ENCODE peak calls at places on chromosomes 16 and 17, in five cellular contexts. One of them, this sample, is unnamed.

GRCh38 chr17:78535285-78536197 is 41.7 kb downstream of the DNAH17 start:
- DNase-seq in H7: no peak
- DNase-seq in fibroblast of mammary gland: no peak
- DNase-seq in cardiac muscle cell: no peak
- DNase-seq in AG10803: no peak
- DNase-seq in this sample: peak

GRCh38 chr16:81630632-81631026 is 148.5 kb upstream of the PLCG2 start:
- DNase-seq in fibroblast of mammary gland: no peak
- DNase-seq in AG10803: no peak
- DNase-seq in H7: peak
- DNase-seq in cardiac muscle cell: no peak
- DNase-seq in this sample: no peak

GRCh38 chr16:87265261-87265660 is 51.9 kb downstream of the C16orf95 start:
- DNase-seq in cardiac muscle cell: no peak
- DNase-seq in H7: no peak
- DNase-seq in AG10803: no peak
- DNase-seq in fibroblast of mammary gland: no peak
- DNase-seq in this sample: no peak

GRCh38 chr17:60577147-60577925 is 22.7 kb upstream of the PPM1D start:
- DNase-seq in AG10803: peak
- DNase-seq in cardiac muscle cell: peak
- DNase-seq in H7: peak
- DNase-seq in fibroblast of mammary gland: peak
- DNase-seq in this sample: peak

GRCh38 chr16:88983771-88984687 is 7.0 kb upstream of the CBFA2T3 start:
- DNase-seq in AG10803: no peak
- DNase-seq in cardiac muscle cell: no peak
- DNase-seq in H7: no peak
- DNase-seq in fibroblast of mammary gland: no peak
- DNase-seq in this sample: no peak

GRCh38 chr17:4247361-4247980 is 16.3 kb downstream of the ANKFY1 start:
- DNase-seq in fibroblast of mammary gland: no peak
- DNase-seq in cardiac muscle cell: no peak
- DNase-seq in AG10803: no peak
- DNase-seq in H7: no peak
- DNase-seq in this sample: no peak

GRCh38 chr16:49748322-49748721 is 107.6 kb downstream of the ZNF423 start:
- DNase-seq in AG10803: no peak
- DNase-seq in cardiac muscle cell: peak
- DNase-seq in fibroblast of mammary gland: peak
- DNase-seq in H7: no peak
- DNase-seq in this sample: peak

GRCh38 chr17:8324132-8324531 is 14.1 kb downstream of the ARHGEF15 start:
- DNase-seq in AG10803: no peak
- DNase-seq in fibroblast of mammary gland: no peak
- DNase-seq in cardiac muscle cell: no peak
- DNase-seq in H7: peak
- DNase-seq in this sample: no peak

GRCh38 chr17:74354123-74354522 is 7.5 kb downstream of the BTBD17 start:
- DNase-seq in AG10803: no peak
- DNase-seq in fibroblast of mammary gland: peak
- DNase-seq in H7: peak
- DNase-seq in cardiac muscle cell: no peak
- DNase-seq in this sample: no peak

GRCh38 chr17:82356845-82357355 is 2.1 kb upstream of the TEX19 start:
- DNase-seq in fibroblast of mammary gland: no peak
- DNase-seq in cardiac muscle cell: no peak
- DNase-seq in H7: peak
- DNase-seq in AG10803: no peak
- DNase-seq in this sample: no peak

GRCh38 chr17:34341916-34342315 is 14.4 kb upstream of the CCL13 start:
- DNase-seq in H7: no peak
- DNase-seq in AG10803: no peak
- DNase-seq in cardiac muscle cell: no peak
- DNase-seq in fibroblast of mammary gland: no peak
- DNase-seq in this sample: no peak

GRCh38 chr16:84834403-84834772 is 14.6 kb downstream of the CRISPLD2 start:
- DNase-seq in fibroblast of mammary gland: peak
- DNase-seq in cardiac muscle cell: peak
- DNase-seq in H7: no peak
- DNase-seq in AG10803: peak
- DNase-seq in this sample: no peak

GRCh38 chr16:69100046-69100765 is 5.2 kb upstream of the HAS3 start:
- DNase-seq in H7: no peak
- DNase-seq in cardiac muscle cell: no peak
- DNase-seq in fibroblast of mammary gland: no peak
- DNase-seq in AG10803: no peak
- DNase-seq in this sample: no peak

GRCh38 chr17:52027620-52028019 is 130.9 kb downstream of the CA10 start:
- DNase-seq in cardiac muscle cell: peak
- DNase-seq in fibroblast of mammary gland: peak
- DNase-seq in AG10803: peak
- DNase-seq in H7: no peak
- DNase-seq in this sample: no peak

GRCh38 chr17:44187131-44187899 is 543 bp downstream of the TMUB2 start:
- DNase-seq in H7: peak
- DNase-seq in AG10803: peak
- DNase-seq in fibroblast of mammary gland: peak
- DNase-seq in cardiac muscle cell: peak
- DNase-seq in this sample: no peak

GRCh38 chr16:56480776-56481467 is 29.6 kb downstream of the OGFOD1 start:
- DNase-seq in AG10803: no peak
- DNase-seq in cardiac muscle cell: no peak
- DNase-seq in H7: no peak
- DNase-seq in fibroblast of mammary gland: peak
- DNase-seq in this sample: no peak

GRCh38 chr17:80260791-80261158 is at the start of gene RNF213:
- DNase-seq in cardiac muscle cell: peak
- DNase-seq in fibroblast of mammary gland: no peak
- DNase-seq in AG10803: peak
- DNase-seq in H7: peak
- DNase-seq in this sample: no peak

GRCh38 chr16:19822534-19822933 is 62.1 kb downstream of the GPRC5B start:
- DNase-seq in H7: no peak
- DNase-seq in cardiac muscle cell: peak
- DNase-seq in fibroblast of mammary gland: peak
- DNase-seq in AG10803: peak
- DNase-seq in this sample: no peak

GRCh38 chr16:27676807-27677206 is 126.9 kb downstream of the KATNIP start:
- DNase-seq in AG10803: no peak
- DNase-seq in H7: no peak
- DNase-seq in fibroblast of mammary gland: peak
- DNase-seq in cardiac muscle cell: no peak
- DNase-seq in this sample: no peak

GRCh38 chr17:14741516-14741915 is 440.6 kb downstream of the HS3ST3B1 start:
- DNase-seq in H7: no peak
- DNase-seq in AG10803: peak
- DNase-seq in cardiac muscle cell: peak
- DNase-seq in fibroblast of mammary gland: peak
- DNase-seq in this sample: no peak

GRCh38 chr17:43094129-43094834 is 30.9 kb downstream of the BRCA1 start:
- DNase-seq in cardiac muscle cell: no peak
- DNase-seq in AG10803: peak
- DNase-seq in fibroblast of mammary gland: peak
- DNase-seq in H7: no peak
- DNase-seq in this sample: no peak

GRCh38 chr17:74825952-74826713 is 33.6 kb downstream of the GRIN2C start:
- DNase-seq in cardiac muscle cell: no peak
- DNase-seq in fibroblast of mammary gland: no peak
- DNase-seq in AG10803: no peak
- DNase-seq in H7: no peak
- DNase-seq in this sample: no peak

GRCh38 chr16:66143422-66143821 is 223.1 kb upstream of the CDH5 start:
- DNase-seq in H7: no peak
- DNase-seq in AG10803: no peak
- DNase-seq in fibroblast of mammary gland: no peak
- DNase-seq in cardiac muscle cell: no peak
- DNase-seq in this sample: no peak

GRCh38 chr17:412211-413015 is 59.8 kb upstream of the RPH3AL start:
- DNase-seq in cardiac muscle cell: peak
- DNase-seq in H7: peak
- DNase-seq in AG10803: peak
- DNase-seq in fibroblast of mammary gland: peak
- DNase-seq in this sample: no peak

GRCh38 chr17:29177541-29177870 is 2.7 kb downstream of the MYO18A start:
- DNase-seq in fibroblast of mammary gland: no peak
- DNase-seq in AG10803: no peak
- DNase-seq in cardiac muscle cell: no peak
- DNase-seq in H7: peak
- DNase-seq in this sample: no peak
- H3K4me3 ChIP-seq in fibroblast of mammary gland: no peak
- H3K4me3 ChIP-seq in AG10803: no peak
- H3K4me3 ChIP-seq in cardiac muscle cell: no peak
- H3K4me3 ChIP-seq in H7: no peak
- H3K4me3 ChIP-seq in this sample: no peak

GRCh38 chr16:4316103-4316731 is 350 bp downstream of the GLIS2 start:
- DNase-seq in AG10803: no peak
- DNase-seq in fibroblast of mammary gland: no peak
- DNase-seq in H7: peak
- DNase-seq in cardiac muscle cell: peak
- DNase-seq in this sample: peak

GRCh38 chr16:4318171-4318910 is 2.5 kb downstream of the GLIS2 start:
- DNase-seq in fibroblast of mammary gland: no peak
- DNase-seq in AG10803: no peak
- DNase-seq in cardiac muscle cell: no peak
- DNase-seq in H7: no peak
- DNase-seq in this sample: no peak

GRCh38 chr16:4315185-4316102 is at the start of gene GLIS2:
- DNase-seq in H7: peak
- DNase-seq in fibroblast of mammary gland: peak
- DNase-seq in AG10803: peak
- DNase-seq in cardiac muscle cell: peak
- DNase-seq in this sample: peak

GRCh38 chr16:4317471-4318170 is 1.8 kb downstream of the GLIS2 start:
- DNase-seq in H7: no peak
- DNase-seq in AG10803: no peak
- DNase-seq in cardiac muscle cell: peak
- DNase-seq in fibroblast of mammary gland: no peak
- DNase-seq in this sample: peak

DNA sequence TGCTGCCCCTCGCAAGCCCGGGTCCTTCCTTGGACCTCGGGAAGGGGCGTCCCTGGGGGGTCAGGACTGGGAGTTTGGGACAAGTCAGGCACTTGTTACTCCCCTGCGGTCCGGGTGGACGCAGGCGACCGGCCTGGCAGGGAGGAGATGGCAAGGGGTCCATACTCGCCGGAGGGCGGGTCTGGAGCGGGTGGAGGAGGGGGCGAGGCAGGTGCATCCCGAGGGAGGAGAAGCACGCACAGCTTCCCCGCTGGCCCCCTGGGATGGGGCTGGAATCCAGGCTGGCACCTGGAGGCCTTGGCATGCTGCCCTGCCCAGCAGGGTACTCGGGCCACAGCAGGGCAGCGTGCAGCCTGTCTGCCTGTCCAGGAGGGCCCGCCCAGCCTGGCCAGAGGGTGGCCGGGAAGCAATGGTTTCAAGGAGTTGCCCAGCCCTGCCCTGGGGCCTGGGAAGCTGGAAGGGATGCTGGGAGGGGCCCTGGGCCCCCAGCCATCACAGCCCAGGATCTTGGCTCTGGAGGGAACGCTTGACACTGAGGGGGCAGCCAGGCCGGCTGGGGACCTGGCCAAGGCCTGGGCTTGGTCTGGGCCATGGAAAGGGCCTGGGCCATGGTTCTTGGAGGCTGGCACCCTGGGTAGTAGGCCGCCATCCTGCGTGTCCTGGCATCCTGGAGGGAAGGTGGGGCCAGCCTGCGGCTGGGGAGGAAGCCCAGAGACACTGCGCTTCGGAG is 1.0 kb downstream of the GLIS2 start:
- DNase-seq in fibroblast of mammary gland: no peak
- DNase-seq in cardiac muscle cell: no peak
- DNase-seq in AG10803: no peak
- DNase-seq in H7: peak
- DNase-seq in this sample: peak
- H3K4me3 ChIP-seq in fibroblast of mammary gland: peak
- H3K4me3 ChIP-seq in cardiac muscle cell: peak
- H3K4me3 ChIP-seq in AG10803: peak
- H3K4me3 ChIP-seq in H7: peak
- H3K4me3 ChIP-seq in this sample: peak

DNA sequence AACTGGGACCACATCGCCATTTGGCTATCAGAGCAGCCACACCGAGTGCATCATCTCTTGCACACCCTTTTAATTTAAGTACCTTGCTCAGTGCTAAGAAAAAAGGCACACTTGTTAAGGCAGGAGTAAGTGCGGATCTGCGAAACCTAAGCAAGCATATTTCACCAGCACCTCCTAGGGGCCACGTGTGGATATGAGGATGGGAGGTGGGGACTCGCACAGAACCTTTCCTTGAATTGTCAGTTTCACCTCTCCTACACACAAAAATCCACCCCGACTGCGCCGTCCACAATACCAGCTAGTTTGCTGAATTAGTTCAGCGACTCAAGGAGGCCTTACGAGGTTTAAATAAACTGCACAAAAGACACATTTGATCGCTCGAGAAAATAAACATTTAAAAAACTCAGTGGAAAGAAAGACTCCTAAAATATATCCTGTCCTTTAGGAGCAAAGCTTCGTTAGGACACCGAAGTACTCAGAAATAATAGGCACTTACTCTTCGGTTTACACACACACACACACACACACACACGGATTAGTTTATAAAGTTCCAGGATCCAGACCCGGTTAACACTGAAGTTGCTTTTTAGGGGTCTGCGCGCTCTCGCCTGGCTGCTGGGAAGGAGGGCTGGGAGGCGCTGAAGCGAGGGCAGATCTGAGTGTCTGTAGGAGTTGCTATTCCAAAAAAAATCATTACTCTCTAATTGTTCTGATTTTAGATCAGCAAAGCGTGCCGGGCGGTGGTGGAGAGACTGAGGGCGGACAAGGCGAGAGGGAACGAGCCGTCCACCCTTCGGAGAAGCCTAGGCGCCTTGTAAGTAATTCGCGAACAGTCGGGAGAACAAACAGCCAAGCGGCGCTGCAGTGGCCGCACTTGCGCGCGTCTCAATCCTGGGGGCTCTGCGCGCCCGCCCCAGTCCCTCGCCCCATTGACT is 1.0 kb upstream of the KCNJ2 start:
- DNase-seq in H7: peak
- DNase-seq in fibroblast of mammary gland: peak
- DNase-seq in AG10803: peak
- DNase-seq in cardiac muscle cell: peak
- DNase-seq in this sample: peak
- H3K4me3 ChIP-seq in H7: peak
- H3K4me3 ChIP-seq in fibroblast of mammary gland: peak
- H3K4me3 ChIP-seq in AG10803: peak
- H3K4me3 ChIP-seq in cardiac muscle cell: peak
- H3K4me3 ChIP-seq in this sample: peak

GRCh38 chr17:57356153-57356721 is 99.9 kb downstream of the MSI2 start:
- DNase-seq in H7: no peak
- DNase-seq in AG10803: no peak
- DNase-seq in cardiac muscle cell: no peak
- DNase-seq in fibroblast of mammary gland: no peak
- DNase-seq in this sample: no peak

GRCh38 chr17:57357830-57358426 is 101.6 kb downstream of the MSI2 start:
- DNase-seq in cardiac muscle cell: no peak
- DNase-seq in AG10803: no peak
- DNase-seq in fibroblast of mammary gland: no peak
- DNase-seq in H7: no peak
- DNase-seq in this sample: no peak

GRCh38 chr17:57355090-57355859 is 99.0 kb downstream of the MSI2 start:
- DNase-seq in AG10803: no peak
- DNase-seq in H7: no peak
- DNase-seq in fibroblast of mammary gland: no peak
- DNase-seq in cardiac muscle cell: no peak
- DNase-seq in this sample: no peak

GRCh38 chr17:57357392-57357784 is 101.1 kb downstream of the MSI2 start:
- DNase-seq in fibroblast of mammary gland: no peak
- DNase-seq in H7: no peak
- DNase-seq in cardiac muscle cell: no peak
- DNase-seq in AG10803: no peak
- DNase-seq in this sample: no peak

GRCh38 chr17:57356722-57357391 is 100.5 kb downstream of the MSI2 start:
- DNase-seq in cardiac muscle cell: no peak
- DNase-seq in fibroblast of mammary gland: no peak
- DNase-seq in H7: no peak
- DNase-seq in AG10803: no peak
- DNase-seq in this sample: no peak
- H3K4me3 ChIP-seq in cardiac muscle cell: no peak
- H3K4me3 ChIP-seq in fibroblast of mammary gland: no peak
- H3K4me3 ChIP-seq in H7: no peak
- H3K4me3 ChIP-seq in AG10803: no peak
- H3K4me3 ChIP-seq in this sample: no peak